ENCODE peak calls at places on chromosomes 3 and 15, in eight cellular contexts. N is activated effector memory CD4-positive, alpha-beta T cell treated with Interleukin-2 at 50 U/mL for 16 hours; B is prostate gland; A is Daoy; T is iris pigment epithelial cell; I is activated CD4-positive, alpha-beta T cell treated with anti-CD3 and anti-CD28 coated beads, Interleukin-2, amount 50 U/mL, for 24 hours; F is stimulated activated CD8-positive, alpha-beta memory T cell treated with anti-CD3 and anti-CD28 coated beads, Interleukin-2, amount 100 ng/mL, for 48 hours; X is A549. J is an unnamed sample.
A peak's percentile ranks its signal among the peaks of the same experiment; 100 is the strongest.

GRCh38 chr3:129409541-129409940 is 18.9 kb downstream of the EFCAB12 start:
- DNase-seq in I (no peak), N (no peak), X (no peak), F (no peak), T (peak; percentile 40), B (no peak), A (no peak), J (no peak)

GRCh38 chr15:78739996-78740903 is 71.0 kb downstream of the ADAMTS7 start:
- DNase-seq in X (peak; percentile 88), I (no peak), B (no peak), F (peak; percentile 66), A (peak; percentile 77), T (peak; percentile 28), N (peak; percentile 12), J (peak; percentile 30)

GRCh38 chr3:30610702-30611410 is 4.5 kb downstream of the TGFBR2 start:
- DNase-seq in A (no peak), I (no peak), X (no peak), T (no peak), B (no peak), F (no peak), N (no peak), J (no peak)

GRCh38 chr15:77633134-77633912 is 611 bp upstream of the LINGO1 start:
- DNase-seq in N (peak; percentile 25), F (peak; percentile 74), B (peak; percentile 74), X (peak; percentile 90), A (peak; percentile 91), T (peak; percentile 81), I (peak; percentile 24), J (peak; percentile 71)

GRCh38 chr3:155018621-155019330 is 61.3 kb upstream of the MME start:
- DNase-seq in N (no peak), A (no peak), I (no peak), T (peak; percentile 70), F (no peak), B (no peak), X (no peak), J (no peak)

GRCh38 chr3:62940763-62941632 is 65.8 kb upstream of the CADPS start:
- DNase-seq in N (no peak), B (no peak), I (no peak), A (peak; percentile 39), F (no peak), T (peak; percentile 18), X (no peak), J (no peak)

GRCh38 chr15:91561371-91562100 is 292.0 kb upstream of the SLCO3A1 start:
- DNase-seq in B (no peak), I (no peak), T (peak; percentile 90), N (no peak), X (peak; percentile 63), F (no peak), A (peak; percentile 90), J (no peak)

GRCh38 chr15:81160312-81161214 is 26.5 kb downstream of the CFAP161 start:
- DNase-seq in B (no peak), A (peak; percentile 75), I (no peak), F (no peak), N (no peak), T (peak; percentile 71), X (no peak), J (no peak)

GRCh38 chr3:73029321-73029796 is 32.1 kb upstream of the EBLN2 start:
- DNase-seq in X (peak; percentile 43), N (no peak), I (no peak), T (peak; percentile 94), B (no peak), F (no peak), A (peak; percentile 50), J (no peak)

GRCh38 chr15:98611808-98612207 is 36.5 kb upstream of the IGF1R start:
- DNase-seq in B (no peak), T (no peak), A (no peak), I (no peak), X (no peak), N (no peak), F (no peak), J (no peak)

GRCh38 chr3:46866720-46867549 is 3.7 kb upstream of the MYL3 start:
- DNase-seq in B (peak; percentile 42), N (peak; percentile 64), A (peak; percentile 58), X (peak; percentile 28), I (peak; percentile 74), F (peak; percentile 74), T (peak; percentile 31), J (peak; percentile 79)

GRCh38 chr15:84810073-84810840 is 6.9 kb upstream of the ALPK3 start:
- DNase-seq in I (no peak), A (no peak), X (no peak), F (no peak), B (no peak), T (no peak), N (no peak), J (no peak)

GRCh38 chr15:64740361-64741170 is 34.8 kb downstream of the RBPMS2 start:
- DNase-seq in X (peak; percentile 64), F (no peak), N (no peak), B (peak; percentile 46), I (no peak), T (peak; percentile 82), A (peak; percentile 57), J (no peak)

GRCh38 chr15:76576526-76577279 is 240.1 kb downstream of the ISL2 start:
- DNase-seq in X (peak; percentile 31), B (peak; percentile 15), F (no peak), I (no peak), N (no peak), A (peak; percentile 15), T (peak; percentile 78), J (no peak)

GRCh38 chr3:171195686-171196085 is 169.2 kb upstream of the SLC2A2 start:
- DNase-seq in X (no peak), I (no peak), T (no peak), B (no peak), A (no peak), F (no peak), N (no peak), J (no peak)

GRCh38 chr3:380801-381200 is 184.2 kb downstream of the CHL1 start:
- DNase-seq in I (no peak), X (peak; percentile 7), N (no peak), F (no peak), A (no peak), B (no peak), T (no peak), J (no peak)

GRCh38 chr3:61600195-61600594 is 38.8 kb downstream of the PTPRG start:
- DNase-seq in T (peak; percentile 48), X (no peak), A (no peak), F (no peak), N (no peak), B (no peak), I (no peak), J (no peak)

GRCh38 chr3:159669753-159670152 is 318.9 kb upstream of the IL12A start:
- DNase-seq in N (no peak), B (no peak), A (no peak), F (no peak), T (peak; percentile 28), I (no peak), X (peak; percentile 12), J (no peak)

GRCh38 chr3:124812291-124813265 is 74.6 kb downstream of the ITGB5 start:
- DNase-seq in T (peak; percentile 97), B (no peak), X (peak; percentile 91), F (no peak), A (peak; percentile 96), I (no peak), N (no peak), J (no peak)

GRCh38 chr15:99414755-99415731 is 150.7 kb upstream of the MEF2A start:
- DNase-seq in N (no peak), A (peak; percentile 37), X (no peak), F (no peak), B (no peak), T (no peak), I (no peak), J (no peak)

GRCh38 chr15:47762621-47763020 is 45.3 kb downstream of the SEMA6D start:
- DNase-seq in F (no peak), T (no peak), I (no peak), B (no peak), N (no peak), A (no peak), X (no peak), J (no peak)

GRCh38 chr3:170470063-170471006 is 51.7 kb downstream of the CLDN11 start:
- DNase-seq in N (no peak), F (no peak), X (peak; percentile 21), A (no peak), B (peak; percentile 21), I (no peak), T (peak; percentile 70), J (no peak)

GRCh38 chr3:134600685-134601502 is 49.9 kb downstream of the KY start:
- DNase-seq in A (peak; percentile 77), X (peak; percentile 46), N (peak; percentile 21), I (peak; percentile 23), T (peak; percentile 71), F (peak; percentile 64), B (peak; percentile 27), J (peak; percentile 77)